ENCODE peak calls at places on chromosomes 11 and 22, in five cellular contexts. Z is non-pigmented ciliary epithelial cell; Q is activated CD4-positive, alpha-beta T cell treated with anti-CD3 and anti-CD28 coated beads for 48 hours; Y is naive thymus-derived CD8-positive, alpha-beta T cell; M is astrocyte. V is an unnamed sample.

GRCh38 chr11:128520206-128520885 is 67.0 kb downstream of the ETS1 start:
- DNase-seq in Y (no peak), Z (no peak), M (no peak), Q (no peak), V (no peak)

GRCh38 chr11:79219186-79220045 is 221.4 kb downstream of the TENM4 start:
- DNase-seq in Q (no peak), Y (no peak), Z (no peak), M (no peak), V (no peak)

GRCh38 chr11:94602430-94603372 is 35.5 kb downstream of the PIWIL4 start:
- DNase-seq in Q (peak), M (peak), Y (no peak), Z (no peak), V (no peak)

GRCh38 chr22:26409705-26410376 is 19.2 kb upstream of the ASPHD2 start:
- DNase-seq in Q (no peak), Y (no peak), M (no peak), Z (no peak), V (no peak)

GRCh38 chr11:1878134-1879031 is 13.3 kb downstream of the PRR33 start:
- DNase-seq in Z (no peak), M (no peak), Q (peak), Y (no peak), V (no peak)

GRCh38 chr22:46991666-46992065 is 229.2 kb downstream of the TBC1D22A start:
- DNase-seq in Q (no peak), M (no peak), Z (no peak), Y (no peak), V (no peak)

GRCh38 chr22:36580846-36581245 is 51.9 kb upstream of the EIF3D start:
- DNase-seq in Q (no peak), M (no peak), Z (no peak), Y (peak), V (no peak)

GRCh38 chr11:13169709-13170108 is 107.9 kb upstream of the BMAL1 start:
- DNase-seq in Y (no peak), M (peak), Q (no peak), Z (peak), V (no peak)

GRCh38 chr22:22984967-22985366 is 85.4 kb upstream of the GNAZ start:
- DNase-seq in M (no peak), Q (no peak), Y (no peak), Z (no peak), V (no peak)

GRCh38 chr11:7546324-7546791 is 32.6 kb downstream of the PPFIBP2 start:
- DNase-seq in Y (no peak), Z (no peak), Q (no peak), M (no peak), V (no peak)

GRCh38 chr11:69874984-69875673 is 55.9 kb upstream of the FGF3 start:
- DNase-seq in Z (no peak), M (no peak), Q (no peak), Y (no peak), V (no peak)

GRCh38 chr22:48263431-48263765 is 1500.9 kb downstream of the TBC1D22A start:
- DNase-seq in Z (no peak), Y (no peak), Q (no peak), M (no peak), V (no peak)

GRCh38 chr11:92888701-92889100 is 80.8 kb upstream of the MTNR1B start:
- DNase-seq in Z (no peak), M (no peak), Q (no peak), Y (no peak), V (no peak)

GRCh38 chr11:17414317-17414737 is 25.9 kb upstream of the KCNJ11 start:
- DNase-seq in Q (no peak), M (no peak), Z (no peak), Y (no peak), V (no peak)

GRCh38 chr11:13889566-13890214 is 72.8 kb upstream of the SPON1 start:
- DNase-seq in Z (no peak), M (no peak), Y (no peak), Q (no peak), V (no peak)

GRCh38 chr22:42769574-42770447 is 49.1 kb upstream of the A4GALT start:
- DNase-seq in M (peak), Q (no peak), Z (peak), Y (no peak), V (no peak)

GRCh38 chr22:46044718-46045458 is 67.9 kb upstream of the WNT7B start:
- DNase-seq in M (no peak), Y (no peak), Q (peak), Z (no peak), V (no peak)

GRCh38 chr11:102749101-102749725 is 24.5 kb upstream of the MMP8 start:
- DNase-seq in Q (no peak), M (no peak), Y (no peak), Z (no peak), V (no peak)

GRCh38 chr11:77142091-77142975 is 14.3 kb downstream of the MYO7A start:
- DNase-seq in Y (no peak), Q (no peak), M (no peak), Z (no peak), V (no peak)

GRCh38 chr11:77101043-77101537 is 1.6 kb upstream of the OMP start:
- DNase-seq in M (no peak), Y (peak), Q (peak), Z (no peak), V (no peak)

GRCh38 chr11:133134561-133135173 is 397.6 kb downstream of the OPCML start:
- DNase-seq in M (peak), Y (no peak), Z (peak), Q (peak), V (peak)

GRCh38 chr11:69000831-69001245 is 12.2 kb downstream of the MRGPRF start:
- DNase-seq in Q (no peak), Y (peak), M (peak), Z (no peak), V (no peak)

GRCh38 chr11:41282436-41282835 is 177.0 kb downstream of the LRRC4C start:
- DNase-seq in M (peak), Y (no peak), Q (no peak), Z (no peak), V (no peak)

GRCh38 chr11:104892723-104893511 is 5.3 kb downstream of the CASP12 start:
- DNase-seq in Z (no peak), Q (no peak), Y (no peak), M (peak), V (no peak)

GRCh38 chr22:45320326-45320976 is 10.7 kb downstream of the FAM118A start:
- DNase-seq in M (no peak), Q (no peak), Z (no peak), Y (no peak), V (no peak)

GRCh38 chr11:112082729-112083128 is 3.8 kb downstream of the TIMM8B start:
- DNase-seq in Q (peak), Z (peak), M (peak), Y (no peak), V (no peak)

GRCh38 chr11:73810637-73811036 is 23.0 kb downstream of the MRPL48 start:
- DNase-seq in M (peak), Q (no peak), Y (no peak), Z (no peak), V (no peak)

GRCh38 chr11:74820763-74821162 is 72.1 kb downstream of the RNF169 start:
- DNase-seq in Q (no peak), Y (no peak), Z (peak), M (peak), V (no peak)

GRCh38 chr11:87425943-87426342 is 388.2 kb downstream of the TMEM135 start:
- DNase-seq in Y (no peak), Q (no peak), M (peak), Z (no peak), V (no peak)

GRCh38 chr11:65134952-65135632 is 773 bp upstream of the SYVN1 start:
- DNase-seq in Z (peak), Q (peak), Y (peak), M (peak), V (peak)